ENCODE peak calls at places on chromosomes 1 and 21, in five cellular contexts. One of them, this sample, is unnamed.

GRCh38 chr1:212259693-212260480 is 25.3 kb upstream of the PPP2R5A start:
- DNase-seq in stomach: no peak
- DNase-seq in heart right ventricle: no peak
- DNase-seq in lung: no peak
- DNase-seq in gastrocnemius medialis: no peak
- DNase-seq in this sample: no peak

GRCh38 chr1:8182034-8182761 is 135.7 kb upstream of the SLC45A1 start:
- DNase-seq in stomach: peak; percentile 62
- DNase-seq in heart right ventricle: no peak
- DNase-seq in gastrocnemius medialis: no peak
- DNase-seq in lung: peak; percentile 66
- DNase-seq in this sample: no peak

GRCh38 chr1:119448112-119448511 is 33.2 kb downstream of the HSD3B2 start:
- DNase-seq in lung: no peak
- DNase-seq in gastrocnemius medialis: no peak
- DNase-seq in stomach: no peak
- DNase-seq in heart right ventricle: no peak
- DNase-seq in this sample: no peak

GRCh38 chr1:207853372-207853757 is 57.6 kb downstream of the CD34 start:
- DNase-seq in gastrocnemius medialis: no peak
- DNase-seq in stomach: no peak
- DNase-seq in lung: no peak
- DNase-seq in heart right ventricle: no peak
- DNase-seq in this sample: no peak

GRCh38 chr1:23799570-23800395 is 771 bp downstream of the GALE start:
- DNase-seq in heart right ventricle: peak; percentile 52
- DNase-seq in gastrocnemius medialis: no peak
- DNase-seq in stomach: peak; percentile 93
- DNase-seq in lung: peak; percentile 92
- DNase-seq in this sample: peak; percentile 88

GRCh38 chr1:4090976-4091660 is 191.0 kb upstream of the C1orf174 start:
- DNase-seq in lung: no peak
- DNase-seq in heart right ventricle: no peak
- DNase-seq in stomach: no peak
- DNase-seq in gastrocnemius medialis: no peak
- DNase-seq in this sample: peak; percentile 29

GRCh38 chr1:8395433-8395866 is 77.5 kb downstream of the SLC45A1 start:
- DNase-seq in heart right ventricle: no peak
- DNase-seq in gastrocnemius medialis: no peak
- DNase-seq in lung: no peak
- DNase-seq in stomach: no peak
- DNase-seq in this sample: no peak

GRCh38 chr1:212514056-212514614 is 81.4 kb downstream of the NENF start:
- DNase-seq in stomach: no peak
- DNase-seq in gastrocnemius medialis: no peak
- DNase-seq in heart right ventricle: peak; percentile 57
- DNase-seq in lung: peak; percentile 71
- DNase-seq in this sample: no peak

GRCh38 chr1:69911301-69911801 is 294.0 kb downstream of the LRRC40 start:
- DNase-seq in lung: no peak
- DNase-seq in gastrocnemius medialis: no peak
- DNase-seq in heart right ventricle: no peak
- DNase-seq in stomach: no peak
- DNase-seq in this sample: no peak

GRCh38 chr1:22418352-22418751 is 33.3 kb upstream of the ZBTB40 start:
- DNase-seq in gastrocnemius medialis: no peak
- DNase-seq in lung: no peak
- DNase-seq in heart right ventricle: no peak
- DNase-seq in stomach: no peak
- DNase-seq in this sample: no peak

GRCh38 chr1:7684132-7684531 is 87.0 kb upstream of the VAMP3 start:
- DNase-seq in stomach: no peak
- DNase-seq in gastrocnemius medialis: no peak
- DNase-seq in heart right ventricle: no peak
- DNase-seq in lung: no peak
- DNase-seq in this sample: no peak

GRCh38 chr1:41333146-41333784 is 28.0 kb upstream of the FOXO6 start:
- DNase-seq in lung: no peak
- DNase-seq in gastrocnemius medialis: no peak
- DNase-seq in heart right ventricle: no peak
- DNase-seq in stomach: no peak
- DNase-seq in this sample: no peak

GRCh38 chr1:114078116-114078515 is 75.6 kb downstream of the SYT6 start:
- DNase-seq in heart right ventricle: no peak
- DNase-seq in stomach: no peak
- DNase-seq in gastrocnemius medialis: no peak
- DNase-seq in lung: no peak
- DNase-seq in this sample: no peak

GRCh38 chr1:41155105-41155504 is 87.0 kb downstream of the SCMH1 start:
- DNase-seq in gastrocnemius medialis: no peak
- DNase-seq in stomach: no peak
- DNase-seq in heart right ventricle: no peak
- DNase-seq in lung: no peak
- DNase-seq in this sample: no peak

GRCh38 chr1:179016694-179017382 is 8.9 kb upstream of the FAM20B start:
- DNase-seq in lung: peak; percentile 89
- DNase-seq in gastrocnemius medialis: peak; percentile 89
- DNase-seq in heart right ventricle: peak; percentile 83
- DNase-seq in stomach: peak; percentile 94
- DNase-seq in this sample: peak; percentile 84

GRCh38 chr1:15951341-15952153 is 24.4 kb downstream of the ZBTB17 start:
- DNase-seq in stomach: no peak
- DNase-seq in heart right ventricle: no peak
- DNase-seq in gastrocnemius medialis: no peak
- DNase-seq in lung: no peak
- DNase-seq in this sample: peak; percentile 73

GRCh38 chr1:156045070-156045469 is 8.5 kb downstream of the UBQLN4 start:
- DNase-seq in gastrocnemius medialis: no peak
- DNase-seq in heart right ventricle: no peak
- DNase-seq in lung: no peak
- DNase-seq in stomach: no peak
- DNase-seq in this sample: no peak

GRCh38 chr21:37368536-37369279 is 2.1 kb downstream of the DYRK1A start:
- DNase-seq in lung: no peak
- DNase-seq in stomach: no peak
- DNase-seq in heart right ventricle: no peak
- DNase-seq in gastrocnemius medialis: no peak
- DNase-seq in this sample: no peak

GRCh38 chr1:16020325-16020724 is 1.5 kb upstream of the CLCNKA start:
- DNase-seq in lung: no peak
- DNase-seq in stomach: no peak
- DNase-seq in heart right ventricle: no peak
- DNase-seq in gastrocnemius medialis: peak; percentile 69
- DNase-seq in this sample: no peak

GRCh38 chr1:28058168-28058567 is 30.2 kb downstream of the EYA3 start:
- DNase-seq in lung: no peak
- DNase-seq in gastrocnemius medialis: no peak
- DNase-seq in heart right ventricle: no peak
- DNase-seq in stomach: no peak
- DNase-seq in this sample: no peak

GRCh38 chr1:26177182-26177684 is at the start of gene CNKSR1:
- DNase-seq in stomach: peak; percentile 87
- DNase-seq in lung: peak; percentile 82
- DNase-seq in gastrocnemius medialis: no peak
- DNase-seq in heart right ventricle: no peak
- DNase-seq in this sample: no peak

GRCh38 chr1:232650433-232650832 is 20.5 kb upstream of the SIPA1L2 start:
- DNase-seq in gastrocnemius medialis: no peak
- DNase-seq in lung: no peak
- DNase-seq in heart right ventricle: no peak
- DNase-seq in stomach: no peak
- DNase-seq in this sample: no peak

GRCh38 chr1:60995093-60995492 is 87.3 kb upstream of the NFIA start:
- DNase-seq in heart right ventricle: no peak
- DNase-seq in gastrocnemius medialis: no peak
- DNase-seq in lung: no peak
- DNase-seq in stomach: no peak
- DNase-seq in this sample: no peak

GRCh38 chr1:160127865-160128523 is 12.4 kb downstream of the ATP1A2 start:
- DNase-seq in heart right ventricle: no peak
- DNase-seq in stomach: no peak
- DNase-seq in lung: no peak
- DNase-seq in gastrocnemius medialis: peak; percentile 92
- DNase-seq in this sample: peak; percentile 7

GRCh38 chr1:230778916-230779590 is 31.9 kb downstream of the CAPN9 start:
- DNase-seq in stomach: no peak
- DNase-seq in heart right ventricle: no peak
- DNase-seq in lung: no peak
- DNase-seq in gastrocnemius medialis: no peak
- DNase-seq in this sample: no peak

GRCh38 chr21:45341261-45341660 is 53.6 kb upstream of the POFUT2 start:
- DNase-seq in heart right ventricle: no peak
- DNase-seq in gastrocnemius medialis: no peak
- DNase-seq in stomach: no peak
- DNase-seq in lung: no peak
- DNase-seq in this sample: no peak

GRCh38 chr1:241411056-241411775 is 54.2 kb upstream of the RGS7 start:
- DNase-seq in heart right ventricle: no peak
- DNase-seq in lung: no peak
- DNase-seq in stomach: peak; percentile 53
- DNase-seq in gastrocnemius medialis: no peak
- DNase-seq in this sample: no peak

GRCh38 chr1:7589080-7589735 is 181.9 kb upstream of the VAMP3 start:
- DNase-seq in lung: no peak
- DNase-seq in stomach: no peak
- DNase-seq in gastrocnemius medialis: peak; percentile 4
- DNase-seq in heart right ventricle: no peak
- DNase-seq in this sample: peak; percentile 29

DNA sequence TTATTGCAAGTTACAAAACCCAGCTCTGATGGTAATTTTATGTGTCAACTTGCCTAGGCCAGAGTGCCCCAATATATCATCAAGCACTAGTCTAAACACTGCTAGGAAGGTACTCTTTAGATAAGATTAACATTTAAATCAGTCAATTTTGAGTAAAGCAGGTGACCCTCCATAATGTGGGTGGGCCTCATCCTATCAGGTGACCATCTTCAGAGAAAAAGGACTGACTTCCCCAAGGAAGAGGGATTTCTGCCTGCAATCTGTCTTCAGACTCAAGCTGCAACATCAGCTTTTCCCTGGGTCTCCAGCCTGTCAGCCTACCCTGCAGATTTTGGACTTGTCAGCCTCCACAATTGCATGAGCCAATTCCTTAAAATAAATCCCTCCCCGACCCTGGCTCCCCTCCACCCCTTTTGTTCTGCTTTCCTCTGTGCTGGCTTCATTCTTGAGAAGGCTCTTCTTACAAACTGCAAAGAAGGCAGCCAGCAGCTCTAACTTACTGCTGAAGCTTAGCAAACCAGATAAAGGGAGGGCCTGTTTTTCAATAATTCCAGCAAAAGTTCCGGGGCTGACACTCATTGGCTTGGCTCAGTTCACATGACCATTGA is 56.4 kb upstream of the RUNX3 start:
- DNase-seq in gastrocnemius medialis: peak; percentile 18
- DNase-seq in lung: no peak
- DNase-seq in stomach: no peak
- DNase-seq in heart right ventricle: no peak
- DNase-seq in this sample: peak; percentile 28
- H3K27ac ChIP-seq in gastrocnemius medialis: no peak overlapping the region
- H3K27ac ChIP-seq in lung: no peak overlapping the region
- H3K27ac ChIP-seq in stomach: no peak overlapping the region
- H3K27ac ChIP-seq in heart right ventricle: no peak overlapping the region
- H3K27ac ChIP-seq in this sample: no peak overlapping the region

DNA sequence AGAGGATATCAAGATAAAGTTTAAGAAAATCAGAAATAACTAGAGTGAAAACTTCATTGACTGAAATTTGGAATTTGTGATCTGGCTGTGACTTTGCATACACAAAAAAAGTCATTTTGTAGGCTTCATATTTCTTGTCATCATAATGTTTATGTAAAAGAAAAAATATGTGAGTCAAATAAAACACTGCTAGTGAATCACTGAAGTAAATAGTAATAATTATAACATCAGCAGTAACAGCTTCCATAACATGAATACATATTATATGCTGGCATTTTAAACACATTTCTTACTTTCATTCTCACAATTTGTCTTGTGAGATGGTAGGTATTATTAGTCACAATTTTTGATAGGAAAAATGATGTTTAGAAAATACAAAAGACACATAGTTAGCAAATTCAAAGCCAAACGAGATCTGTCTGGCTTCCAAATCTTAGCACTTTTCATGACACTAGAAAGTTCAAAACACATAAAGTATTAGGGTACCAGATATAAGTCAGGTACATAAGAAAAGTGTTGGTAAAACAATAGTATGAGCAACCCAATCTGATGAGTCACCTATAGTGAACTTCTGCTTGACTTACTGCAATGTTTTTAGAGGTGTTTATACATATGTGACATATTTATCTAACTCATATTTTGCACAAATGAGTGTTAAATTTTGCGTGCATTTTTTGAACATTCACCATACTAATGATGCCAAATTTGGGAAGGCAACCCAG is 241.0 kb upstream of the SNX7 start:
- DNase-seq in gastrocnemius medialis: no peak
- DNase-seq in lung: no peak
- DNase-seq in heart right ventricle: no peak
- DNase-seq in stomach: no peak
- DNase-seq in this sample: no peak
- TF ChIP-seq CTCF in gastrocnemius medialis: no peak
- TF ChIP-seq CTCF in lung: no peak
- TF ChIP-seq CTCF in heart right ventricle: no peak
- TF ChIP-seq CTCF in stomach: no peak
- TF ChIP-seq CTCF in this sample: no peak

GRCh38 chr1:93042822-93043557 is 36.1 kb upstream of the MTF2 start:
- DNase-seq in gastrocnemius medialis: no peak
- DNase-seq in lung: no peak
- DNase-seq in stomach: no peak
- DNase-seq in heart right ventricle: no peak
- DNase-seq in this sample: no peak
- H3K4me3 ChIP-seq in gastrocnemius medialis: no peak overlapping the region
- H3K4me3 ChIP-seq in lung: no peak overlapping the region
- H3K4me3 ChIP-seq in stomach: no peak overlapping the region
- H3K4me3 ChIP-seq in heart right ventricle: no peak overlapping the region
- H3K4me3 ChIP-seq in this sample: no peak overlapping the region

DNA sequence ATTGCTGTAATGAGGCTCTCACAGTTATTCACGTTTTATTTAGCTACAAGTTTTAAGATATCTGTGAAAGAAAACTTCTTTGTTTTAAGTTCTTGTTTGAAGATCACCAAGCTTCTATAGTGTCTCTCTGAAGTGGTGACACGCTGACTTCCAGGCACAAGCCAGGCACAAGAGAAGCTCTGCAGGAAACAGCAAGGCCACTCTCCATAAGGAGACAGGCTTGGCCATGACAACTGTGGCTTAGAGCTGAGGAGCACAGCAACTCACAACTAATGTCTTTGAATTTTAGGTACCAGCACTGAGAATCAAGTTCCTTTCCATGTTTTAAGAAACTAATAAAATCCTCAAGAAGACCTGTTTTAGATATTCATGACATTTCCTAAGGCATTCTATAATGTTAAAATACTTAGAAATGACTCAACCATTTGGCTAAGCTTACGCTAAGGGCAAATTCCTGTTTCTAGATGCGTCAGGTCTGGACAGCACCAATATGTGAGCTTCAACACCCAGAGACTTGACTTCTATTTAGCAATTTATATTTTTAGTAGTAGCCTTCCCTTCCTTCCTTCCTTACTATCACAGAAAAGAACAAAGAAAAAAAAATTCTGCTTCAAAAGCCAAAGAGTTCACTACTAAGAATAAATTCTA is 40.2 kb downstream of the APP start:
- DNase-seq in heart right ventricle: no peak
- DNase-seq in lung: no peak
- DNase-seq in stomach: no peak
- DNase-seq in gastrocnemius medialis: no peak
- DNase-seq in this sample: no peak
- H3K27ac ChIP-seq in heart right ventricle: peak overlapping the region; percentile 32
- H3K27ac ChIP-seq in lung: no peak overlapping the region
- H3K27ac ChIP-seq in stomach: no peak overlapping the region
- H3K27ac ChIP-seq in gastrocnemius medialis: no peak overlapping the region
- H3K27ac ChIP-seq in this sample: no peak overlapping the region

This sample was measured in spleen.